ENCODE peak calls at places on chromosomes 12 and 14, in ten cellular contexts. J, K, A, H, B, T, D, E, N and V are unnamed samples.

GRCh38 chr12:119594399-119594730 is 791 bp downstream of the TMEM233 start:
- DNase-seq in J (no peak), K (no peak), A (no peak), H (no peak), B (peak), T (no peak), D (no peak), E (no peak), N (no peak), V (no peak)

GRCh38 chr14:88030079-88030478 is 25.1 kb downstream of the GPR65 start:
- DNase-seq in J (no peak), K (no peak), A (no peak), H (no peak), B (no peak), T (no peak), D (no peak), E (no peak), N (no peak), V (no peak)

GRCh38 chr14:53979747-53980642 is 23.4 kb upstream of the BMP4 start:
- DNase-seq in J (peak), K (no peak), A (peak), H (peak), B (no peak), T (no peak), D (peak), E (peak), N (no peak), V (no peak)

GRCh38 chr14:89755816-89756215 is 198.7 kb downstream of the EFCAB11 start:
- DNase-seq in J (no peak), K (no peak), A (no peak), H (no peak), B (no peak), T (no peak), D (no peak), E (no peak), N (no peak), V (no peak)

GRCh38 chr14:87133073-87133815 is 859.7 kb downstream of the GALC start:
- DNase-seq in J (no peak), K (no peak), A (no peak), H (no peak), B (no peak), T (no peak), D (no peak), E (no peak), N (no peak), V (no peak)

GRCh38 chr12:57755454-57756372 is 810 bp downstream of the MARCHF9 start:
- DNase-seq in J (no peak), K (peak), A (peak), H (peak), B (no peak), T (peak), D (no peak), E (no peak), N (peak), V (no peak)

GRCh38 chr14:92631098-92631497 is 117.3 kb downstream of the LGMN start:
- DNase-seq in J (no peak), K (no peak), A (no peak), H (no peak), B (no peak), T (no peak), D (no peak), E (no peak), N (no peak), V (no peak)

GRCh38 chr12:52249041-52249461 is 16.0 kb downstream of the KRT7 start:
- DNase-seq in J (no peak), K (no peak), A (no peak), H (no peak), B (no peak), T (no peak), D (no peak), E (no peak), N (peak), V (no peak)

GRCh38 chr14:66009104-66009503 is 477.1 kb upstream of the CCDC196 start:
- DNase-seq in J (no peak), K (no peak), A (no peak), H (peak), B (no peak), T (no peak), D (no peak), E (no peak), N (no peak), V (no peak)

GRCh38 chr12:104741497-104742367 is 216.4 kb downstream of the SLC41A2 start:
- DNase-seq in J (no peak), K (no peak), A (no peak), H (no peak), B (no peak), T (no peak), D (no peak), E (no peak), N (no peak), V (no peak)

GRCh38 chr12:82793882-82794281 is 107.2 kb downstream of the TMTC2 start:
- DNase-seq in J (no peak), K (no peak), A (no peak), H (no peak), B (no peak), T (no peak), D (no peak), E (no peak), N (no peak), V (no peak)

GRCh38 chr14:100944052-100944451 is 40.5 kb upstream of the RTL1 start:
- DNase-seq in J (no peak), K (no peak), A (no peak), H (no peak), B (no peak), T (no peak), D (no peak), E (no peak), N (no peak), V (no peak)

GRCh38 chr12:129675947-129676346 is 227.9 kb downstream of the TMEM132D start:
- DNase-seq in J (no peak), K (no peak), A (no peak), H (no peak), B (no peak), T (no peak), D (no peak), E (no peak), N (no peak), V (no peak)

GRCh38 chr14:22791302-22791701 is 23.9 kb downstream of the SLC7A7 start:
- DNase-seq in J (no peak), K (no peak), A (no peak), H (no peak), B (no peak), T (no peak), D (no peak), E (no peak), N (no peak), V (no peak)

GRCh38 chr12:7937867-7938506 is 2.0 kb upstream of the SLC2A3 start:
- DNase-seq in J (no peak), K (no peak), A (no peak), H (no peak), B (no peak), T (peak), D (no peak), E (no peak), N (no peak), V (no peak)

GRCh38 chr12:106134294-106134949 is 4.3 kb downstream of the NUAK1 start:
- DNase-seq in J (no peak), K (no peak), A (no peak), H (no peak), B (no peak), T (no peak), D (no peak), E (no peak), N (no peak), V (no peak)

GRCh38 chr12:108884116-108885012 is 4.5 kb downstream of the DAO start:
- DNase-seq in J (no peak), K (peak), A (peak), H (peak), B (peak), T (peak), D (peak), E (no peak), N (peak), V (peak)

GRCh38 chr12:20220339-20220738 is 148.0 kb upstream of the PDE3A start:
- DNase-seq in J (peak), K (no peak), A (no peak), H (no peak), B (no peak), T (no peak), D (no peak), E (no peak), N (no peak), V (peak)

GRCh38 chr12:91387461-91388134 is 205.0 kb upstream of the DCN start:
- DNase-seq in J (no peak), K (no peak), A (no peak), H (no peak), B (no peak), T (no peak), D (no peak), E (no peak), N (no peak), V (peak)

GRCh38 chr14:92035890-92036289 is 4.0 kb downstream of the TRIP11 start:
- DNase-seq in J (no peak), K (no peak), A (no peak), H (no peak), B (no peak), T (no peak), D (no peak), E (no peak), N (no peak), V (no peak)

GRCh38 chr12:116558280-116559079 is 701 bp upstream of the MAP1LC3B2 start:
- DNase-seq in J (no peak), K (no peak), A (no peak), H (no peak), B (no peak), T (no peak), D (no peak), E (no peak), N (no peak), V (no peak)

GRCh38 chr12:95693689-95694088 is 96.9 kb downstream of the NTN4 start:
- DNase-seq in J (no peak), K (no peak), A (no peak), H (no peak), B (no peak), T (no peak), D (no peak), E (no peak), N (no peak), V (no peak)

GRCh38 chr12:119180380-119181040 is 1.8 kb downstream of the HSPB8 start:
- DNase-seq in J (no peak), K (no peak), A (no peak), H (no peak), B (no peak), T (no peak), D (no peak), E (peak), N (no peak), V (no peak)

GRCh38 chr14:54650331-54651017 is 83.5 kb downstream of the SAMD4A start:
- DNase-seq in J (no peak), K (no peak), A (no peak), H (peak), B (no peak), T (no peak), D (peak), E (peak), N (peak), V (no peak)

GRCh38 chr12:112965643-112966042 is 12.7 kb upstream of the OAS2 start:
- DNase-seq in J (no peak), K (no peak), A (no peak), H (no peak), B (no peak), T (no peak), D (no peak), E (no peak), N (no peak), V (no peak)

GRCh38 chr14:70114621-70115156 is 74.1 kb downstream of the SLC8A3 start:
- DNase-seq in J (no peak), K (no peak), A (no peak), H (no peak), B (no peak), T (no peak), D (no peak), E (no peak), N (no peak), V (no peak)

GRCh38 chr12:46365951-46366379 is 6.6 kb downstream of the SLC38A2 start:
- DNase-seq in J (no peak), K (no peak), A (no peak), H (no peak), B (no peak), T (no peak), D (no peak), E (no peak), N (no peak), V (no peak)

GRCh38 chr14:102087762-102088011 is 843 bp upstream of the HSP90AA1 start:
- DNase-seq in J (no peak), K (no peak), A (no peak), H (no peak), B (no peak), T (no peak), D (no peak), E (no peak), N (no peak), V (no peak)